ENCODE peak calls at places on chromosomes 2 and 18, in six cellular contexts. G is activated T-helper 1 cell treated with anti-CD3 and anti-CD28 coated beads, Interleukin-12 subunit alpha, Interleukin-12 subunit beta, Interleukin-2, Interleukin-4 antibody, amounts not matched to agents 30 ng/mL and 10 ng/mL and 1 ng/mL, durations not matched to agents 14 hours and 24 hours and 36 hours; F is stomach; W is uterus; H is WTC11; I is fibroblast of the aortic adventitia. A is an unnamed sample.

GRCh38 chr2:152221870-152222269 is 46.3 kb upstream of the STAM2 start:
- DNase-seq in H (no peak), W (no peak), I (peak), F (no peak), G (no peak), A (no peak)

GRCh38 chr18:26415041-26415440 is 133.3 kb downstream of the KCTD1 start:
- DNase-seq in I (peak), G (no peak), F (no peak), H (no peak), W (no peak), A (no peak)

GRCh38 chr2:15776629-15776919 is 163.8 kb upstream of the MYCN start:
- DNase-seq in W (no peak), I (no peak), F (no peak), G (no peak), H (no peak), A (no peak)

GRCh38 chr2:48482313-48482712 is 47.6 kb upstream of the STON1 start:
- DNase-seq in G (no peak), H (no peak), W (no peak), I (peak), F (no peak), A (no peak)

GRCh38 chr2:166628478-166629136 is 134.6 kb upstream of the SCN7A start:
- DNase-seq in W (no peak), I (no peak), H (peak), G (no peak), F (no peak), A (no peak)

GRCh38 chr2:216116418-216116817 is 7.3 kb downstream of the XRCC5 start:
- DNase-seq in W (no peak), F (no peak), H (no peak), G (no peak), I (no peak), A (no peak)

GRCh38 chr2:95025406-95026319 is at the start of gene MAL:
- DNase-seq in I (no peak), G (peak), W (no peak), F (peak), H (peak), A (peak)

GRCh38 chr2:69465513-69466456 is 28.6 kb upstream of the NFU1 start:
- DNase-seq in H (no peak), W (peak), F (no peak), G (no peak), I (peak), A (no peak)

GRCh38 chr18:2848145-2848878 is 1.5 kb downstream of the EMILIN2 start:
- DNase-seq in F (no peak), G (no peak), I (peak), W (no peak), H (no peak), A (no peak)

GRCh38 chr2:190984595-190984994 is 29.4 kb downstream of the STAT1 start:
- DNase-seq in I (peak), H (no peak), F (no peak), W (no peak), G (no peak), A (no peak)

GRCh38 chr2:17813742-17814458 is 2.4 kb upstream of the MSGN1 start:
- DNase-seq in H (no peak), I (peak), G (no peak), W (peak), F (no peak), A (no peak)

GRCh38 chr18:2657043-2657512 is 1.6 kb downstream of the SMCHD1 start:
- DNase-seq in G (no peak), I (peak), F (no peak), W (no peak), H (no peak), A (no peak)

GRCh38 chr18:57331718-57332117 is 20.6 kb upstream of the ST8SIA3 start:
- DNase-seq in I (no peak), G (no peak), F (no peak), W (no peak), H (no peak), A (no peak)

GRCh38 chr18:76564117-76564516 is 69.1 kb upstream of the ZNF516 start:
- DNase-seq in I (peak), H (no peak), G (no peak), W (no peak), F (no peak), A (no peak)

GRCh38 chr2:145597809-145598208 is 1077.9 kb upstream of the ZEB2 start:
- DNase-seq in H (no peak), W (no peak), F (no peak), G (no peak), I (peak), A (no peak)

GRCh38 chr2:105749583-105750399 is 5.1 kb downstream of the NCK2 start:
- DNase-seq in W (no peak), F (no peak), I (no peak), H (no peak), G (no peak), A (peak)

A was measured in central memory CD4-positive, alpha-beta T cell.